ENCODE peak calls at places on chromosomes 4 and X, in nine cellular contexts. Z, Q, B, S, V, E, C, O and Y are unnamed samples.

GRCh38 chrX:154718607-154719006 is 32.3 kb downstream of the GAB3 start:
- DNase-seq in B (no peak), Z (no peak), E (no peak), O (no peak), V (no peak), C (no peak), S (no peak), Q (no peak), Y (no peak)

GRCh38 chr4:40065010-40065409 is 8.4 kb downstream of the N4BP2 start:
- DNase-seq in O (no peak), S (no peak), Q (no peak), V (no peak), C (no peak), B (no peak), Z (no peak), E (no peak), Y (no peak)

GRCh38 chr4:15675363-15675762 is 6.3 kb upstream of the FAM200B start:
- DNase-seq in C (no peak), O (no peak), E (no peak), Z (no peak), B (no peak), Q (no peak), V (no peak), S (no peak), Y (no peak)

GRCh38 chr4:25814323-25814722 is 48.5 kb downstream of the SEL1L3 start:
- DNase-seq in Q (peak; percentile 20), S (no peak), B (no peak), V (peak; percentile 24), O (peak; percentile 59), Z (peak; percentile 56), E (peak; percentile 17), C (no peak), Y (no peak)

GRCh38 chr4:24243641-24244040 is 340.7 kb downstream of the DHX15 start:
- DNase-seq in Q (no peak), E (no peak), C (no peak), V (no peak), B (no peak), S (no peak), O (no peak), Z (no peak), Y (no peak)

GRCh38 chr4:138184881-138185280 is 57.3 kb downstream of the SLC7A11 start:
- DNase-seq in V (no peak), O (no peak), Q (no peak), Z (no peak), B (no peak), E (no peak), S (no peak), C (no peak), Y (no peak)

GRCh38 chr4:147326581-147326980 is 154.3 kb upstream of the EDNRA start:
- DNase-seq in V (no peak), Q (no peak), Z (no peak), S (no peak), B (no peak), C (no peak), E (no peak), O (no peak), Y (no peak)

GRCh38 chr4:157075811-157076577 is at the start of gene GLRB:
- DNase-seq in V (no peak), S (no peak), E (peak; percentile 66), C (no peak), Z (no peak), O (no peak), Q (peak; percentile 26), B (no peak), Y (no peak)

DNA sequence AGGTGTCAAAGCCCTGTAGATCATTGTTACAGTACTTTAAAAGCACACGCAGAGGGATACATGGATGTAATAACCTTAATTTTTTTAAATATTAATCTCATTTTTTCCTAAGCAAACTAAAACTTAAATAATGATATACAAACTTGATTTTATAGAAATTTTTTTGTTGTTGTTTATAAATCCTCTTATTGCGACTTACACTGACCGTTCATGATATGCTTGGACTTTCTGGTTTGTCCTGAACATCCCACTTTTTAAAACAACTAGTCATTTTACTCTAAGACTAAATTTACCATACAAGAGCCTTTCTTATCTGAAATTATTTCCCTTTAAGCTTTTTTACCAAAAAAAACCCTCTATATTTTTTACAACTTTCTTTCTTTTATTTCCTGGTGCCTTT is 2106.0 kb downstream of the PCDH7 start:
- DNase-seq in C (peak; percentile 34), Q (no peak), S (no peak), O (no peak), E (no peak), Z (no peak), V (no peak), B (no peak), Y (no peak)
- H3K9me3 ChIP-seq in C (no peaks in the 10 kb centered on the region), Q (peaks cover 30% of the 10 kb centered on the region), S (no peaks in the 10 kb centered on the region), O (peaks cover 11% of the 10 kb centered on the region), E (no peaks in the 10 kb centered on the region), Z (no peaks in the 10 kb centered on the region), V (no peaks in the 10 kb centered on the region), B (no peaks in the 10 kb centered on the region), Y (no peaks in the 10 kb centered on the region)

GRCh38 chr4:105415281-105415744 is 58.5 kb downstream of the PPA2 start:
- DNase-seq in Z (no peak), Q (no peak), C (no peak), V (no peak), O (no peak), S (no peak), E (no peak), B (no peak), Y (no peak)
- H3K9me3 ChIP-seq in Z (no peaks in the 10 kb centered on the region), Q (peaks cover 16% of the 10 kb centered on the region), C (no peaks in the 10 kb centered on the region), V (no peaks in the 10 kb centered on the region), O (peaks cover 2% of the 10 kb centered on the region), S (no peaks in the 10 kb centered on the region), E (no peaks in the 10 kb centered on the region), B (no peaks in the 10 kb centered on the region), Y (no peaks in the 10 kb centered on the region)

GRCh38 chrX:39299615-39300014 is 498.4 kb downstream of the MID1IP1 start:
- DNase-seq in O (no peak), B (no peak), E (no peak), S (no peak), Z (no peak), C (no peak), V (no peak), Q (no peak), Y (no peak)

GRCh38 chrX:39304746-39305145 is 503.5 kb downstream of the MID1IP1 start:
- DNase-seq in C (no peak), O (no peak), V (no peak), Z (no peak), B (no peak), Q (no peak), S (no peak), E (no peak), Y (no peak)

GRCh38 chrX:39298821-39299220 is 497.6 kb downstream of the MID1IP1 start:
- DNase-seq in C (no peak), S (no peak), V (no peak), E (no peak), Z (no peak), O (no peak), B (no peak), Q (no peak), Y (no peak)

GRCh38 chrX:39301041-39301440 is 499.8 kb downstream of the MID1IP1 start:
- DNase-seq in Q (no peak), V (no peak), C (no peak), B (no peak), Z (no peak), S (no peak), E (no peak), O (no peak), Y (no peak)

GRCh38 chrX:39302838-39303237 is 501.6 kb downstream of the MID1IP1 start:
- DNase-seq in B (no peak), E (no peak), C (no peak), Z (no peak), Q (no peak), O (no peak), V (no peak), S (no peak), Y (no peak)
- H3K9me3 ChIP-seq in B (no peaks in the 10 kb centered on the region), E (no peaks in the 10 kb centered on the region), C (no peaks in the 10 kb centered on the region), Z (no peaks in the 10 kb centered on the region), Q (no peaks in the 10 kb centered on the region), O (peaks cover 9% of the 10 kb centered on the region), V (no peaks in the 10 kb centered on the region), S (no peaks in the 10 kb centered on the region), Y (no peaks in the 10 kb centered on the region)

GRCh38 chr4:19924761-19925160 is 326.9 kb upstream of the SLIT2 start:
- DNase-seq in E (no peak), V (no peak), Q (no peak), B (no peak), Z (no peak), O (no peak), S (peak; percentile 40), C (no peak), Y (no peak)
- H3K9me3 ChIP-seq in E (no peaks in the 10 kb centered on the region), V (no peaks in the 10 kb centered on the region), Q (no peaks in the 10 kb centered on the region), B (no peaks in the 10 kb centered on the region), Z (no peaks in the 10 kb centered on the region), O (peaks cover 8% of the 10 kb centered on the region), S (no peaks in the 10 kb centered on the region), C (no peaks in the 10 kb centered on the region), Y (peaks cover 5% of the 10 kb centered on the region)

DNA sequence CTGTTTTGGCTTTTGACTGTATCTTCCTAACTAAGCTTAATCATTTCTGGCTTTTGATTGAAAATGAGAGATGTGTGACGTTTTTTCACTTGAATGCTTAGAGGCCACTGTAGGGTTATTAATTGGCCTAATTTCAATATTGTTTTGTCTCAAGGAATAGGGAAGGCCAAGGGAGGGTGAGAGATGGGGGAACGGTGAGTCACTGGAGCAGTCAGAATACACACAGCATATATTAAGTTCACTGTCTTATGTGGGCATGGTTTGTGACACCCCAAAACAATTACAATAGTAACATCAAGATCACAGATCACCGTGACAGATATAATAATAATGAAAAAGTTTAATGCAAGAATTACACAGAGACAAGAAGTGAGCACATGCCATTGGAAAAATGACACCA is 27.3 kb downstream of the MND1 start:
- DNase-seq in V (no peak), Q (no peak), O (no peak), C (no peak), B (no peak), Z (no peak), E (no peak), S (no peak), Y (no peak)
- H3K9me3 ChIP-seq in V (no peaks in the 10 kb centered on the region), Q (peaks cover 19% of the 10 kb centered on the region), O (peaks cover 10% of the 10 kb centered on the region), C (no peaks in the 10 kb centered on the region), B (no peaks in the 10 kb centered on the region), Z (peaks cover 5% of the 10 kb centered on the region), E (peaks cover 6% of the 10 kb centered on the region), S (no peaks in the 10 kb centered on the region), Y (no peaks in the 10 kb centered on the region)

DNA sequence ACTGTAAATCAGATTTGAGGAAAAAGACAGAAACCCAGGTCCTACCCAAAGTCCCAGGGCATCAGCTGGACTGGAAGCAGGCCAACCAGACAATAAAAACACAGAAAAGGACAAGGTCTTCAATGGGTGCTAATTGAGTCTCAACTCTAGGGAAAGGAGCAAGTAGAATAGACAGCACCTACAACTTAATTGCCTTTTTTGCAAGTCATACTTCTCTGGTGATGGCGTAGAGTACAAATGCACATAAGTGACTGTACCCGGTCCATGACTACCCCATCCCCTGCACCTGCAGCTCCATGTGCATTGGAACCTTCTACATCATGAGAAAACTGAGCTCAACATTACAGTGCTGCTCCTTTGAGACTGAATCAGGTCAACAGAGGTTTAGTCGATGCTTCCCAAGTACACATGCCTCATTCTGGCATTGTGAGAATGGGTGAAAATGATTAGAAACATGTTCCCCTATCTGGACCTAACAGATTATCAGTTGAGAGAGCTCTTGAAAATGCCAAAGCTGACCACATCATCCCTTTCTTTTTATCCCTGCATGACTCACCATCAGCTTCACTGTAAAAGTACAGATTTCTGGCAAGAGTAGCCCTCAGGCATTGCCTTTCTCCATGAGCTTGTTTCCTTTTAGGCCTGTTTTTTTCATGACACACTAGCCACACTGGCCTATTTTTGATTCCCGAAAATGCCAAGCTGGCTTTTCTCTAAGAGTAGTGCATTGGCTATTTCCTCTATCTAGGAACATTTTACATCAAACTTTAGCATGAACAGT is 298.3 kb downstream of the HS3ST1 start:
- DNase-seq in V (no peak), C (no peak), O (no peak), B (no peak), E (peak; percentile 8), S (peak; percentile 46), Z (no peak), Q (no peak), Y (no peak)
- H3K9me3 ChIP-seq in V (no peaks in the 10 kb centered on the region), C (no peaks in the 10 kb centered on the region), O (peaks cover 2% of the 10 kb centered on the region), B (no peaks in the 10 kb centered on the region), E (no peaks in the 10 kb centered on the region), S (no peaks in the 10 kb centered on the region), Z (no peaks in the 10 kb centered on the region), Q (peaks cover 5% of the 10 kb centered on the region), Y (no peaks in the 10 kb centered on the region)